ENCODE peak calls at places on chromosomes 11 and 22, in five cellular contexts. One of them, this sample, is unnamed.

GRCh38 chr22:37632174-37633081 is 7.0 kb upstream of the SH3BP1 start:
- DNase-seq in fibroblast of mammary gland: no peak
- DNase-seq in heart right ventricle: no peak
- DNase-seq in HTR-8/SVneo: no peak
- DNase-seq in heart left ventricle: no peak
- DNase-seq in this sample: no peak

GRCh38 chr11:130476922-130477491 is 28.6 kb downstream of the ADAMTS15 start:
- DNase-seq in fibroblast of mammary gland: peak
- DNase-seq in heart right ventricle: no peak
- DNase-seq in HTR-8/SVneo: no peak
- DNase-seq in heart left ventricle: peak
- DNase-seq in this sample: no peak

GRCh38 chr11:353315-353857 is 15.9 kb upstream of the B4GALNT4 start:
- DNase-seq in fibroblast of mammary gland: peak
- DNase-seq in heart right ventricle: peak
- DNase-seq in HTR-8/SVneo: no peak
- DNase-seq in heart left ventricle: peak
- DNase-seq in this sample: peak

GRCh38 chr22:19691721-19692341 is 22.5 kb upstream of the SEPTIN5 start:
- DNase-seq in fibroblast of mammary gland: peak
- DNase-seq in heart right ventricle: no peak
- DNase-seq in HTR-8/SVneo: no peak
- DNase-seq in heart left ventricle: no peak
- DNase-seq in this sample: no peak

GRCh38 chr22:20530368-20531153 is 23.2 kb downstream of the MED15 start:
- DNase-seq in fibroblast of mammary gland: peak
- DNase-seq in heart right ventricle: no peak
- DNase-seq in HTR-8/SVneo: peak
- DNase-seq in heart left ventricle: peak
- DNase-seq in this sample: no peak

GRCh38 chr11:77198440-77198849 is 70.4 kb downstream of the MYO7A start:
- DNase-seq in fibroblast of mammary gland: peak
- DNase-seq in heart right ventricle: no peak
- DNase-seq in HTR-8/SVneo: peak
- DNase-seq in heart left ventricle: peak
- DNase-seq in this sample: no peak

GRCh38 chr11:119729581-119730346 is 764 bp upstream of the NECTIN1 start:
- DNase-seq in fibroblast of mammary gland: peak
- DNase-seq in heart right ventricle: peak
- DNase-seq in HTR-8/SVneo: peak
- DNase-seq in heart left ventricle: peak
- DNase-seq in this sample: peak

GRCh38 chr11:2699531-2700414 is at the start of gene KCNQ1OT1:
- DNase-seq in fibroblast of mammary gland: peak
- DNase-seq in heart right ventricle: peak
- DNase-seq in HTR-8/SVneo: peak
- DNase-seq in heart left ventricle: peak
- DNase-seq in this sample: peak

GRCh38 chr11:68782711-68783110 is 31.4 kb upstream of the TESMIN start:
- DNase-seq in fibroblast of mammary gland: no peak
- DNase-seq in heart right ventricle: no peak
- DNase-seq in HTR-8/SVneo: no peak
- DNase-seq in heart left ventricle: no peak
- DNase-seq in this sample: no peak

GRCh38 chr11:94544582-94544831 is 786 bp downstream of the FUT4 start:
- DNase-seq in fibroblast of mammary gland: no peak
- DNase-seq in heart right ventricle: no peak
- DNase-seq in HTR-8/SVneo: no peak
- DNase-seq in heart left ventricle: peak
- DNase-seq in this sample: peak

GRCh38 chr11:43942651-43943356 is 367 bp downstream of the C11orf96 start:
- DNase-seq in fibroblast of mammary gland: no peak
- DNase-seq in heart right ventricle: peak
- DNase-seq in HTR-8/SVneo: no peak
- DNase-seq in heart left ventricle: peak
- DNase-seq in this sample: no peak

GRCh38 chr11:27541790-27542189 is 35.2 kb upstream of the LIN7C start:
- DNase-seq in fibroblast of mammary gland: no peak
- DNase-seq in heart right ventricle: no peak
- DNase-seq in HTR-8/SVneo: no peak
- DNase-seq in heart left ventricle: no peak
- DNase-seq in this sample: no peak

GRCh38 chr22:24128631-24129601 is 52.4 kb upstream of the SUSD2 start:
- DNase-seq in fibroblast of mammary gland: no peak
- DNase-seq in heart right ventricle: no peak
- DNase-seq in HTR-8/SVneo: no peak
- DNase-seq in heart left ventricle: no peak
- DNase-seq in this sample: no peak

GRCh38 chr22:17960695-17961442 is 63.5 kb downstream of the MICAL3 start:
- DNase-seq in fibroblast of mammary gland: no peak
- DNase-seq in heart right ventricle: no peak
- DNase-seq in HTR-8/SVneo: no peak
- DNase-seq in heart left ventricle: no peak
- DNase-seq in this sample: no peak

GRCh38 chr22:48746789-48747425 is 1080.8 kb downstream of the BRD1 start:
- DNase-seq in fibroblast of mammary gland: no peak
- DNase-seq in heart right ventricle: no peak
- DNase-seq in HTR-8/SVneo: no peak
- DNase-seq in heart left ventricle: no peak
- DNase-seq in this sample: no peak

GRCh38 chr11:131546218-131546895 is 175.9 kb downstream of the NTM start:
- DNase-seq in fibroblast of mammary gland: no peak
- DNase-seq in heart right ventricle: no peak
- DNase-seq in HTR-8/SVneo: no peak
- DNase-seq in heart left ventricle: no peak
- DNase-seq in this sample: no peak

GRCh38 chr22:17628304-17629166 is at the start of gene ATP6V1E1:
- DNase-seq in fibroblast of mammary gland: peak
- DNase-seq in heart right ventricle: peak
- DNase-seq in HTR-8/SVneo: peak
- DNase-seq in heart left ventricle: peak
- DNase-seq in this sample: peak